ENCODE peak calls at places on chromosomes 7 and 10, in seven cellular contexts. B is HT1080; Q is CD8-positive, alpha-beta memory T cell; O is stimulated activated CD8-positive, alpha-beta memory T cell treated with anti-CD3 and anti-CD28 coated beads, Interleukin-7, amount 100 ng/mL, for 1 hour; F is fibroblast of mammary gland; W is ELF-1; M is 8988T. D is an unnamed sample.

GRCh38 chr10:87706731-87707130 is 47.1 kb downstream of the PAPSS2 start:
- DNase-seq in B (no peak), O (no peak), W (no peak), Q (no peak), M (no peak), F (peak; percentile 47), D (no peak)

GRCh38 chr10:43427166-43427825 is 9.6 kb upstream of the ZNF487 start:
- DNase-seq in O (no peak), F (no peak), W (no peak), B (no peak), Q (no peak), M (no peak), D (no peak)

GRCh38 chr7:30869794-30870491 is 41.7 kb upstream of the AQP1 start:
- DNase-seq in W (no peak), O (no peak), F (peak; percentile 18), M (no peak), B (no peak), Q (no peak), D (no peak)

GRCh38 chr10:93856349-93857140 is 37.2 kb upstream of the SLC35G1 start:
- DNase-seq in B (no peak), F (no peak), W (no peak), O (no peak), Q (no peak), M (no peak), D (no peak)

GRCh38 chr10:133219782-133220181 is 10.2 kb upstream of the UTF1 start:
- DNase-seq in W (peak; percentile 86), B (no peak), Q (no peak), F (no peak), O (no peak), M (no peak), D (no peak)

GRCh38 chr7:111771638-111772037 is 209.3 kb upstream of the IMMP2L start:
- DNase-seq in M (no peak), F (no peak), O (no peak), W (peak; percentile 37), B (no peak), Q (no peak), D (no peak)

GRCh38 chr7:30976381-30976780 is 12.6 kb downstream of the GHRHR start:
- DNase-seq in F (no peak), B (no peak), Q (no peak), M (no peak), W (no peak), O (no peak), D (no peak)

GRCh38 chr7:47304727-47305719 is 276.9 kb downstream of the TNS3 start:
- DNase-seq in W (no peak), O (no peak), M (no peak), Q (no peak), F (no peak), B (no peak), D (no peak)

GRCh38 chr7:96605045-96605716 is 104.5 kb downstream of the SEM1 start:
- DNase-seq in O (no peak), F (no peak), W (no peak), M (no peak), B (no peak), Q (no peak), D (no peak)

GRCh38 chr7:1671876-1672451 is 1.9 kb downstream of the ELFN1 start:
- DNase-seq in M (no peak), Q (peak; percentile 26), W (no peak), F (no peak), O (no peak), B (no peak), D (no peak)

GRCh38 chr7:33581239-33581638 is 324.1 kb upstream of the BMPER start:
- DNase-seq in M (no peak), W (no peak), F (no peak), B (no peak), Q (no peak), O (no peak), D (no peak)

GRCh38 chr10:22599048-22599561 is 115.3 kb downstream of the PIP4K2A start:
- DNase-seq in O (no peak), M (no peak), W (no peak), B (peak; percentile 86), F (peak; percentile 81), Q (no peak), D (peak; percentile 42)

GRCh38 chr7:146661435-146661834 is 544.8 kb downstream of the CNTNAP2 start:
- DNase-seq in W (no peak), Q (no peak), F (no peak), B (no peak), O (no peak), M (no peak), D (no peak)

GRCh38 chr7:106599343-106599698 is 61.6 kb downstream of the CCDC71L start:
- DNase-seq in W (no peak), F (no peak), B (no peak), Q (no peak), M (no peak), O (no peak), D (no peak)

GRCh38 chr7:15309891-15310290 is 251.9 kb downstream of the AGMO start:
- DNase-seq in O (no peak), B (no peak), M (no peak), Q (no peak), W (no peak), F (peak; percentile 62), D (no peak)

GRCh38 chr7:92835851-92836488 is 403 bp downstream of the CDK6 start:
- DNase-seq in F (no peak), O (no peak), B (no peak), M (peak; percentile 16), W (no peak), Q (peak; percentile 62), D (no peak)

GRCh38 chr7:30351274-30351673 is 66.9 kb downstream of the ZNRF2 start:
- DNase-seq in B (no peak), M (no peak), F (no peak), W (no peak), O (no peak), Q (no peak), D (no peak)

GRCh38 chr7:134186022-134186421 is 58.9 kb downstream of the LRGUK start:
- DNase-seq in F (peak; percentile 76), Q (no peak), W (no peak), O (no peak), M (no peak), B (no peak), D (no peak)

D was measured in HS-27A.